ENCODE peak calls at places on chromosomes 13 and 19, in four cellular contexts. One of them, this sample, is unnamed.

GRCh38 chr19:48501961-48502719 is 9.5 kb downstream of the LMTK3 start:
- DNase-seq in cardiac muscle cell: no peak
- DNase-seq in bronchial epithelial cell: peak
- DNase-seq in mucosa of descending colon: peak
- DNase-seq in this sample: peak

GRCh38 chr13:113399755-113400149 is 35.8 kb upstream of the GRTP1 start:
- DNase-seq in cardiac muscle cell: no peak
- DNase-seq in bronchial epithelial cell: no peak
- DNase-seq in mucosa of descending colon: no peak
- DNase-seq in this sample: no peak

GRCh38 chr13:98475521-98475920 is 101.4 kb downstream of the STK24 start:
- DNase-seq in cardiac muscle cell: peak
- DNase-seq in bronchial epithelial cell: no peak
- DNase-seq in mucosa of descending colon: no peak
- DNase-seq in this sample: no peak

GRCh38 chr19:54430306-54431254 is 15.3 kb downstream of the TTYH1 start:
- DNase-seq in cardiac muscle cell: peak
- DNase-seq in bronchial epithelial cell: no peak
- DNase-seq in mucosa of descending colon: peak
- DNase-seq in this sample: peak

GRCh38 chr13:108276060-108276459 is 6.5 kb downstream of the TNFSF13B start:
- DNase-seq in cardiac muscle cell: peak
- DNase-seq in bronchial epithelial cell: no peak
- DNase-seq in mucosa of descending colon: peak
- DNase-seq in this sample: no peak

GRCh38 chr13:38824342-38824741 is 137.5 kb downstream of the FREM2 start:
- DNase-seq in cardiac muscle cell: no peak
- DNase-seq in bronchial epithelial cell: peak
- DNase-seq in mucosa of descending colon: no peak
- DNase-seq in this sample: peak

GRCh38 chr13:97853550-97853949 is 99.9 kb upstream of the IPO5 start:
- DNase-seq in cardiac muscle cell: no peak
- DNase-seq in bronchial epithelial cell: peak
- DNase-seq in mucosa of descending colon: no peak
- DNase-seq in this sample: no peak

GRCh38 chr13:66657165-66657895 is 572.8 kb downstream of the PCDH9 start:
- DNase-seq in cardiac muscle cell: peak
- DNase-seq in bronchial epithelial cell: peak
- DNase-seq in mucosa of descending colon: no peak
- DNase-seq in this sample: peak

GRCh38 chr19:13633109-13633508 is 126.8 kb upstream of the CACNA1A start:
- DNase-seq in cardiac muscle cell: peak
- DNase-seq in bronchial epithelial cell: no peak
- DNase-seq in mucosa of descending colon: peak
- DNase-seq in this sample: peak

GRCh38 chr13:24076124-24076523 is 84.4 kb upstream of the SPATA13 start:
- DNase-seq in cardiac muscle cell: no peak
- DNase-seq in bronchial epithelial cell: no peak
- DNase-seq in mucosa of descending colon: peak
- DNase-seq in this sample: no peak

DNA sequence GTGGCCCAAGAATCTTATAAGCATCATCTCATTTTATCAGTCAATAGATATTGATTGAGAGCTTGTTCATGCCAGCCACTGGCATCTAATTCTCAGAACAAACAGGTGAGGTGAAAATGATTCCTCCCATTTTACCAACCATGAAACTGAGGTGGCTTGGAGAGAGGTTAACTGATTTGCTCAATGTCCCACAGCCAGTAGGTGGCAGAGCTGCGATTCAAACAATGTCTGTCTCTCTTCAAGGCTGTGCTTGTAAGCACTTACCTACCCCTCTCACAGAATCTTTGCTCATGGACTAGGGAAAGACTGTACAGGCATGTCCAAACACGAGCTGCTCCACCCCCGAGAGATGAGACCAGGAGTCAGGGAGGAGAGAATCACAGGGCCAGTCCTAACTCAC is 21.5 kb upstream of the GSX1 start:
- DNase-seq in cardiac muscle cell: peak
- DNase-seq in bronchial epithelial cell: peak
- DNase-seq in mucosa of descending colon: peak
- DNase-seq in this sample: peak
- TF ChIP-seq CTCF in cardiac muscle cell: peak
- TF ChIP-seq CTCF in bronchial epithelial cell: peak
- TF ChIP-seq CTCF in mucosa of descending colon: no peak
- TF ChIP-seq CTCF in this sample: peak

DNA sequence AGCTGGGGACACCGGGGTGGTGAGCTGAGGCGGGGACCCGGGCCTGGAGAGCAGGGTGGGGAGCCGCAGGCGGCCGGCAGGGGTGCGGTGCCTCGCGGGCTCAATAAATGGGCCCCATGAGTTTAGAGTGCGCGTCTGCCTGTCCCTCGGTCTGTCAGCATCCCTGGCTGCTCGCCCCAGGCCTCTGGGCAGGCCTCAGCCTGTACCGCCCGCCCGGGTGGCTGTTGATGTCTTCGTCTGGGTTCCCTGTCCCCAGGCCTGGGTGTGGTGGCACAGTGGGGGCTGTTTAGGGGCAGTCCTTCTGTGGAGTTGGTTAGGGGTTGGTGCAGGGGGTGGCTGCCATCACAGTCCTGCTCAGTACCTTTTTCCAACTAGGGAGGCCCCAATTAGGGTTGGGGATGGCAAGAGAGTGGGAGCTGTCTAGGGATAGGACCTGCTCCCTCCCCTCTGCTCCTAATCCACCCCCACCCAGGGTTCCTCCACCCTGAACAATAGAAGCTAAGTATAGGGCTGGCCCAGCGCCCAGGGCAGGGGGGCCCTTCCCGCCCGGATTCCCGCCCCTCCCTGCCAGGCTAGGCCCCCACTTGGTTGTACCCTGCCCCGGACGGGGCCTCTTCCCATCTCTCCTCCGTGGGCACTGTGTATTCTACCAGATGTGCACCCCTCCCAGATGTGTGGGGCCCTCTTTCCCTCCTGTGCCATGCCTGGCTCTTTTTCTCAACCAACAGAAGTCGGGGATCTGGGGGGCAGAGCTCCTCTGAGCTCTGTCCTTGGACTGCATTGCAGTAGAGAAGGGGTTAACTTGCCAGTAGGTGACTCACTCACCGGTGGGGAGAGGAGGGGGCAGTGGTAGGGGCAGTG is 12.4 kb downstream of the CIC start:
- DNase-seq in cardiac muscle cell: peak
- DNase-seq in bronchial epithelial cell: peak
- DNase-seq in mucosa of descending colon: no peak
- DNase-seq in this sample: peak
- TF ChIP-seq CTCF in cardiac muscle cell: no peak
- TF ChIP-seq CTCF in bronchial epithelial cell: peak
- TF ChIP-seq CTCF in mucosa of descending colon: no peak
- TF ChIP-seq CTCF in this sample: no peak

DNA sequence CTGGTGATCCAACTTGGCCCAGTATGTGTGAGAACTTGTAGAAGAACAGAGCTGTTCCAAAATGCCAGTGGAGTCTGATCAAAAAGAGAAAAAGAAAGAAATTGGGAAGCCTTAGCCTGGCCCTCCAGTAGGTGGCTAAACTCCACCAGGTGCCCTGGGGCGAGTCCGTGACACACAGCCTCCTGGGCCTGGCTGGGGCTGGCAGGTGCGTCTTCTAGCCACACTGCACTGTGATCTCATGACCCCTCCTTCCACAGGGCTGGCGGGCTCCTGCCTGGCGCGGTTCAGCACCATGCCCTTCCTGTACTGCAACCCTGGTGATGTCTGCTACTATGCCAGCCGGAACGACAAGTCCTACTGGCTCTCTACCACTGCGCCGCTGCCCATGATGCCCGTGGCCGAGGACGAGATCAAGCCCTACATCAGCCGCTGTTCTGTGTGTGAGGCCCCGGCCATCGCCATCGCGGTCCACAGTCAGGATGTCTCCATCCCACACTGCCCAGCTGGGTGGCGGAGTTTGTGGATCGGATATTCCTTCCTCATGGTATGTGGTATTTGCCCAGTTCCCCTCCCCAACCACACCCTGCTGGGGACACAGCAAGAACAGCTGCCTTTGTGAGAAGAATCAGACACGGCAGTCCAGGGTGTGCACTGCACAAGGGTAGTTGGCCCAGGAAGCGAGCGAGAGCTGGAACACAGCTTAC is 53.7 kb downstream of the RAB20 start:
- DNase-seq in cardiac muscle cell: no peak
- DNase-seq in bronchial epithelial cell: peak
- DNase-seq in mucosa of descending colon: peak
- DNase-seq in this sample: peak
- TF ChIP-seq CTCF in cardiac muscle cell: peak
- TF ChIP-seq CTCF in bronchial epithelial cell: peak
- TF ChIP-seq CTCF in mucosa of descending colon: no peak
- TF ChIP-seq CTCF in this sample: no peak

GRCh38 chr19:56333506-56333905 is 18.9 kb upstream of the ZSCAN5A start:
- DNase-seq in cardiac muscle cell: peak
- DNase-seq in bronchial epithelial cell: peak
- DNase-seq in mucosa of descending colon: peak
- DNase-seq in this sample: peak
- TF ChIP-seq CTCF in cardiac muscle cell: peak
- TF ChIP-seq CTCF in bronchial epithelial cell: peak
- TF ChIP-seq CTCF in mucosa of descending colon: peak
- TF ChIP-seq CTCF in this sample: peak

This sample was measured in MCF 10A.